ENCODE peak calls at places on chromosomes 1 and 21, in eight cellular contexts. T, K, B, J, V, E, N and Z are unnamed samples.

GRCh38 chr1:53062731-53063591 is 948 bp downstream of the PODN start:
- DNase-seq in B (no peak), T (no peak), V (no peak), E (peak; percentile 28), J (no peak), K (no peak), N (no peak), Z (no peak)

GRCh38 chr1:59355361-59355760 is 58.5 kb downstream of the FGGY start:
- DNase-seq in J (no peak), T (no peak), K (no peak), N (no peak), E (no peak), V (no peak), B (no peak), Z (no peak)

GRCh38 chr1:201889092-201889968 is 632 bp downstream of the SHISA4 start:
- DNase-seq in J (no peak), N (no peak), V (no peak), T (no peak), B (no peak), E (no peak), K (no peak), Z (no peak)

GRCh38 chr1:93056214-93056613 is 22.9 kb upstream of the MTF2 start:
- DNase-seq in K (no peak), V (no peak), J (no peak), T (no peak), N (no peak), E (no peak), B (no peak), Z (no peak)

GRCh38 chr1:44654621-44655187 is 19.6 kb downstream of the TMEM53 start:
- DNase-seq in T (no peak), V (no peak), K (no peak), N (no peak), J (no peak), B (no peak), E (peak; percentile 8), Z (no peak)

GRCh38 chr1:58619286-58620054 is 42.4 kb upstream of the TACSTD2 start:
- DNase-seq in B (no peak), K (no peak), V (no peak), T (no peak), N (no peak), J (no peak), E (no peak), Z (peak; percentile 35)

GRCh38 chr1:53246261-53247134 is 8.2 kb upstream of the MAGOH start:
- DNase-seq in V (peak; percentile 92), B (no peak), J (no peak), E (no peak), N (no peak), K (no peak), T (no peak), Z (no peak)

GRCh38 chr1:185735667-185736105 is 1.5 kb downstream of the HMCN1 start:
- DNase-seq in J (no peak), K (no peak), V (no peak), N (no peak), B (no peak), E (no peak), T (no peak), Z (no peak)

GRCh38 chr1:229347528-229347927 is 4.7 kb upstream of the CCSAP start:
- DNase-seq in J (no peak), E (no peak), N (no peak), B (no peak), V (no peak), T (no peak), K (no peak), Z (no peak)

GRCh38 chr1:33008051-33008914 is 28.4 kb downstream of the AK2 start:
- DNase-seq in T (no peak), K (no peak), V (no peak), E (no peak), J (peak; percentile 27), N (no peak), B (no peak), Z (no peak)

GRCh38 chr1:117051224-117052064 is 8.7 kb upstream of the TTF2 start:
- DNase-seq in J (no peak), N (no peak), B (peak; percentile 19), K (no peak), E (no peak), V (no peak), T (no peak), Z (no peak)

GRCh38 chr1:38239258-38239657 is 192.7 kb upstream of the POU3F1 start:
- DNase-seq in E (no peak), K (no peak), B (no peak), J (no peak), T (no peak), V (no peak), N (no peak), Z (no peak)

GRCh38 chr1:208248254-208248935 is 4.2 kb upstream of the PLXNA2 start:
- DNase-seq in T (no peak), V (no peak), K (no peak), J (no peak), N (no peak), E (no peak), B (no peak), Z (no peak)

GRCh38 chr21:28247454-28248020 is 745.1 kb downstream of the LTN1 start:
- DNase-seq in N (no peak), V (no peak), T (no peak), J (no peak), B (no peak), K (no peak), E (no peak), Z (no peak)

GRCh38 chr1:116147114-116147510 is 35.9 kb downstream of the MAB21L3 start:
- DNase-seq in J (no peak), N (no peak), V (no peak), T (no peak), E (no peak), B (no peak), K (no peak), Z (no peak)

GRCh38 chr1:178310685-178311105 is 186.1 kb downstream of the CLEC20A start:
- DNase-seq in T (no peak), J (peak; percentile 76), K (peak; percentile 46), B (peak; percentile 26), V (peak; percentile 31), N (no peak), E (no peak), Z (peak; percentile 54)

GRCh38 chr1:200673952-200674823 is 4.5 kb upstream of the DDX59 start:
- DNase-seq in T (no peak), B (no peak), K (no peak), N (no peak), V (no peak), J (no peak), E (no peak), Z (no peak)

GRCh38 chr1:3548156-3548893 is 63.0 kb downstream of the MEGF6 start:
- DNase-seq in V (peak; percentile 78), B (no peak), N (no peak), T (no peak), J (no peak), K (no peak), E (no peak), Z (no peak)

GRCh38 chr1:216601427-216601751 is 121.8 kb downstream of the ESRRG start:
- DNase-seq in J (no peak), V (no peak), B (no peak), K (no peak), N (no peak), E (no peak), T (no peak), Z (no peak)

GRCh38 chr1:64133036-64133435 is 70.4 kb upstream of the UBE2U start:
- DNase-seq in J (peak; percentile 63), V (peak; percentile 95), T (no peak), N (no peak), E (no peak), B (no peak), K (no peak), Z (no peak)

GRCh38 chr1:30305061-30305460 is 418.3 kb downstream of the MATN1 start:
- DNase-seq in K (no peak), V (no peak), N (no peak), B (no peak), E (no peak), J (no peak), T (no peak), Z (no peak)

GRCh38 chr1:190172636-190173410 is 304.8 kb downstream of the BRINP3 start:
- DNase-seq in J (no peak), V (no peak), E (no peak), B (no peak), T (no peak), N (no peak), K (no peak), Z (no peak)

GRCh38 chr1:211648980-211649934 is 26.2 kb downstream of the NEK2 start:
- DNase-seq in K (no peak), N (no peak), E (no peak), T (no peak), B (no peak), J (peak; percentile 68), V (no peak), Z (no peak)

GRCh38 chr21:26169611-26170470 is 729 bp downstream of the APP start:
- DNase-seq in J (peak; percentile 58), N (peak; percentile 29), T (no peak), V (no peak), B (peak; percentile 18), E (peak; percentile 74), K (peak; percentile 67), Z (no peak)

GRCh38 chr1:16009030-16009460 is 5.0 kb downstream of the SRARP start:
- DNase-seq in V (peak; percentile 51), K (peak; percentile 68), N (peak; percentile 54), E (peak; percentile 83), B (no peak), J (peak; percentile 74), T (no peak), Z (peak; percentile 32)

GRCh38 chr1:89590341-89591080 is 42.4 kb upstream of the LRRC8C start:
- DNase-seq in E (no peak), T (no peak), N (no peak), B (no peak), V (no peak), J (no peak), K (no peak), Z (no peak)

GRCh38 chr1:17094664-17095063 is 24.6 kb downstream of the PADI2 start:
- DNase-seq in V (no peak), T (no peak), N (no peak), B (no peak), E (no peak), J (no peak), K (no peak), Z (no peak)

GRCh38 chr1:167938083-167938482 is 1.2 kb upstream of the MPC2 start:
- DNase-seq in B (no peak), K (no peak), E (no peak), J (peak; percentile 9), V (no peak), N (no peak), T (no peak), Z (no peak)

GRCh38 chr1:19003371-19004290 is 47.2 kb upstream of the IFFO2 start:
- DNase-seq in N (no peak), T (no peak), B (no peak), K (no peak), V (no peak), E (no peak), J (no peak), Z (no peak)

GRCh38 chr1:200892958-200893357 is 1.7 kb upstream of the INAVA start:
- DNase-seq in N (no peak), T (no peak), B (no peak), E (no peak), K (no peak), J (no peak), V (no peak), Z (no peak)

GRCh38 chr21:39156024-39156423 is 27.2 kb downstream of the PSMG1 start:
- DNase-seq in J (no peak), E (no peak), K (no peak), T (no peak), B (no peak), V (no peak), N (no peak), Z (no peak)

GRCh38 chr1:23283660-23284602 is 60.2 kb downstream of the HNRNPR start:
- DNase-seq in B (no peak), K (no peak), E (no peak), J (no peak), V (peak; percentile 73), N (no peak), T (no peak), Z (no peak)

GRCh38 chr1:44976252-44976651 is 10.1 kb downstream of the EIF2B3 start:
- DNase-seq in B (no peak), V (no peak), N (no peak), J (no peak), E (no peak), K (no peak), T (no peak), Z (no peak)

GRCh38 chr1:245180496-245180895 is 25.7 kb downstream of the KIF26B start:
- DNase-seq in J (no peak), N (no peak), E (no peak), K (no peak), T (no peak), B (peak; percentile 59), V (no peak), Z (no peak)